ENCODE peak calls at places on chromosomes 13 and 19, in seven cellular contexts. J is Right ventricle myocardium superior; D is COR-L47; B is NCI-H2171 treated with DMSO at 0.1 percent for 48 hours; E is HTR-8/SVneo; U is stimulated activated CD8-positive, alpha-beta memory T cell treated with anti-CD3 and anti-CD28 coated beads, Interleukin-4, amount 100 ng/mL, for 24 hours; O is HFFc6. X is an unnamed sample.

GRCh38 chr19:4908781-4909171 is 525 bp upstream of the UHRF1 start:
- DNase-seq in D (no peak), U (no peak), E (no peak), O (no peak), J (no peak), B (no peak), X (no peak)

GRCh38 chr19:29211562-29212416 is 1.2 kb downstream of the UQCRFS1 start:
- DNase-seq in D (no peak), O (no peak), E (no peak), U (no peak), B (no peak), J (no peak), X (peak; percentile 17)

GRCh38 chr19:35316560-35316959 is 12.4 kb upstream of the CD22 start:
- DNase-seq in D (no peak), U (no peak), B (no peak), O (no peak), J (peak; percentile 10), E (no peak), X (no peak)

GRCh38 chr19:5024282-5024681 is 55.4 kb downstream of the KDM4B start:
- DNase-seq in J (no peak), B (no peak), E (no peak), O (no peak), D (no peak), U (no peak), X (no peak)

GRCh38 chr13:97266734-97267417 is 44.7 kb downstream of the MBNL2 start:
- DNase-seq in J (no peak), O (no peak), D (no peak), B (no peak), U (no peak), E (no peak), X (no peak)

GRCh38 chr13:97142452-97142851 is 79.7 kb upstream of the MBNL2 start:
- DNase-seq in J (no peak), D (no peak), B (no peak), E (no peak), U (no peak), O (no peak), X (peak; percentile 74)

GRCh38 chr19:42079886-42080763 is 4.2 kb downstream of the ZNF574 start:
- DNase-seq in B (no peak), D (no peak), O (no peak), U (no peak), J (no peak), E (no peak), X (no peak)

GRCh38 chr19:7391218-7391670 is 42.5 kb downstream of the ARHGEF18 start:
- DNase-seq in D (no peak), U (no peak), B (no peak), O (no peak), E (peak; percentile 52), J (no peak), X (no peak)

GRCh38 chr13:83557845-83558244 is 324.4 kb downstream of the SLITRK1 start:
- DNase-seq in U (no peak), D (no peak), B (no peak), J (no peak), E (no peak), O (no peak), X (no peak)

GRCh38 chr19:16445238-16446107 is 26.3 kb downstream of the EPS15L1 start:
- DNase-seq in J (no peak), E (no peak), D (no peak), O (peak; percentile 28), B (no peak), U (no peak), X (no peak)